ENCODE peak calls at places on chromosomes 12 and 14, in nine cellular contexts. M is OCI-LY7; Z is HCT116; D is fibroblast of lung; N is RWPE2; F is CD8-positive, alpha-beta T cell; C is GM12865; A is cardiac fibroblast; Y is HL-60. L is an unnamed sample.
A peak's percentile ranks its signal among the peaks of the same experiment; 100 is the strongest.

GRCh38 chr12:130603566-130603965 is 112.5 kb downstream of the RIMBP2 start:
- DNase-seq in M (no peak), Z (no peak), D (no peak), N (no peak), F (no peak), C (no peak), A (no peak), Y (no peak), L (no peak)

GRCh38 chr12:122669397-122670070 is 33.6 kb downstream of the HCAR2 start:
- DNase-seq in M (no peak), Z (no peak), D (peak; percentile 84), N (no peak), F (no peak), C (no peak), A (peak; percentile 66), Y (no peak), L (no peak)

GRCh38 chr12:85695316-85695715 is 140.9 kb downstream of the RASSF9 start:
- DNase-seq in M (no peak), Z (no peak), D (no peak), N (no peak), F (no peak), C (no peak), A (no peak), Y (no peak), L (no peak)

GRCh38 chr14:91021991-91022621 is 38.3 kb downstream of the RPS6KA5 start:
- DNase-seq in M (no peak), Z (no peak), D (no peak), N (no peak), F (no peak), C (no peak), A (no peak), Y (no peak), L (no peak)

GRCh38 chr12:44507471-44507870 is 368.6 kb downstream of the NELL2 start:
- DNase-seq in M (no peak), Z (no peak), D (no peak), N (no peak), F (no peak), C (no peak), A (no peak), Y (no peak), L (no peak)

GRCh38 chr12:13101854-13102375 is 1.6 kb downstream of the GSG1 start:
- DNase-seq in M (peak; percentile 13), Z (no peak), D (peak; percentile 36), N (no peak), F (peak; percentile 55), C (no peak), A (no peak), Y (no peak), L (no peak)

GRCh38 chr12:100435948-100436347 is 37.7 kb upstream of the NR1H4 start:
- DNase-seq in M (no peak), Z (no peak), D (no peak), N (no peak), F (no peak), C (no peak), A (no peak), Y (no peak), L (no peak)

GRCh38 chr12:109385339-109386078 is 37.8 kb downstream of the MYO1H start:
- DNase-seq in M (peak; percentile 61), Z (peak; percentile 51), D (peak; percentile 40), N (no peak), F (no peak), C (peak; percentile 41), A (peak; percentile 65), Y (no peak), L (no peak)

GRCh38 chr14:54457609-54457996 is 16.4 kb upstream of the CNIH1 start:
- DNase-seq in M (no peak), Z (no peak), D (no peak), N (no peak), F (no peak), C (no peak), A (no peak), Y (no peak), L (no peak)

GRCh38 chr12:83603106-83603505 is 916.4 kb downstream of the TMTC2 start:
- DNase-seq in M (no peak), Z (no peak), D (no peak), N (no peak), F (no peak), C (no peak), A (no peak), Y (no peak), L (no peak)

GRCh38 chr12:31574803-31575573 is 15.9 kb downstream of the DENND5B start:
- DNase-seq in M (no peak), Z (no peak), D (peak; percentile 65), N (no peak), F (no peak), C (no peak), A (peak; percentile 64), Y (peak; percentile 20), L (no peak)

GRCh38 chr12:10214131-10214876 is 1.6 kb downstream of the GABARAPL1 start:
- DNase-seq in M (no peak), Z (no peak), D (peak; percentile 86), N (no peak), F (no peak), C (no peak), A (peak; percentile 67), Y (no peak), L (no peak)

GRCh38 chr12:88266851-88267360 is 124.8 kb downstream of the TMTC3 start:
- DNase-seq in M (no peak), Z (no peak), D (no peak), N (no peak), F (no peak), C (no peak), A (peak; percentile 33), Y (no peak), L (no peak)

DNA sequence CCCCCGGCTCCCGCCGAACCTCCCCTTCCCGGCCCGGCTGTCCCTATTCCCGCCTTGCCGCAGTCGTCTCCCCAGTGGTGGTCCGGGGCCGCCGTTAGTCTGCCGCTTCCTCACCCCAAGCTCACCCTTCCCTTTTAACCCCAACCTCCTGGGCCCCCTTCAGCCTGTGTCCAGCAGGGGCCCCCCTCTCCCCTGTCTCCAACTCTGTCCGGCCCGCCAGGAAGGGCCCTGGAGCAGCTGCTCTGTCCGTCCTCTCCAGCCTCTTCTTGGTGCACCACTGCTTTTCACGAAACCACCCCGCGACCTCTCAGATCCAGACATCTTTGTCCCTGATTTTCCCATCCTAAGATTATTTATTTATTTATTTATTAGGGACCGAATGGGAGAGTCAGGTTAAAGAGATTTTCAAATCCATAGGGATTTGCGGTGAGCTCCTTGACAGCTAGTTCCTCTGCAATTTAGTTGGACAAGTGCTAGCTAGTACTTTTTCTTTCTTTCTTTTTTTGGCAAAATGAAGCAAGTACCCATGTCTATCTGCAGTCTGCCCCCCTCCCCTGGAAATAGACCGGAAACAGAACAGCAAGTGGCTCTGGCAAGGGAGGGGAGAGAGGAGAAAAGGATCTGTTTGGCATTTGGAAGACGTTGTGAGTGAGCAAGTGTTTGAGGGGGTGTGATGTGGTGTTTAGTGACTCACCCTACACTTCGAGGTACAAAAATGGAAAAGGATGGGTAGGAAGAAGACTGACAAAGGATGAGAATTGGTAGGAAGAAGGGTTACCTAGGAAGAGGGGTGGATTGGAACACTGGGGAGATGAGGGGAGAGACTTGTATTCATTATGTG is 632 bp downstream of the UBR7 start:
- DNase-seq in M (peak; percentile 56), Z (no peak), D (peak; percentile 65), N (peak; percentile 78), F (no peak), C (peak; percentile 61), A (peak; percentile 70), Y (peak; percentile 42), L (no peak)
- TF ChIP-seq CTCF in M (peak; percentile 66), Z (peak; percentile 31), D (peak; percentile 34), N (peak; percentile 88), F (no peak), C (peak; percentile 33), A (peak; percentile 45), Y (no peak), L (peak; percentile 48)

GRCh38 chr14:49896956-49897355 is 4.1 kb downstream of the ARF6 start:
- DNase-seq in M (no peak), Z (no peak), D (no peak), N (no peak), F (no peak), C (no peak), A (no peak), Y (no peak), L (no peak)

GRCh38 chr14:49898485-49898884 is 5.6 kb downstream of the ARF6 start:
- DNase-seq in M (no peak), Z (no peak), D (no peak), N (no peak), F (no peak), C (no peak), A (no peak), Y (no peak), L (no peak)

GRCh38 chr14:49897965-49898364 is 5.1 kb downstream of the ARF6 start:
- DNase-seq in M (no peak), Z (no peak), D (no peak), N (no peak), F (no peak), C (no peak), A (no peak), Y (no peak), L (no peak)

GRCh38 chr14:49895480-49895879 is 2.6 kb downstream of the ARF6 start:
- DNase-seq in M (peak; percentile 34), Z (no peak), D (no peak), N (no peak), F (no peak), C (no peak), A (no peak), Y (no peak), L (no peak)

GRCh38 chr14:49897414-49897813 is 4.5 kb downstream of the ARF6 start:
- DNase-seq in M (no peak), Z (no peak), D (no peak), N (no peak), F (no peak), C (no peak), A (no peak), Y (no peak), L (no peak)
- H3K4me3 ChIP-seq in M (peak overlapping the region; percentile 98), Z (no peak overlapping the region), D (peak overlapping the region; percentile 94), N (peak overlapping the region; percentile 81), F (no peak overlapping the region), C (peak overlapping the region; percentile 67), A (peak overlapping the region; percentile 92), Y (no peak overlapping the region), L (peak overlapping the region; percentile 48)

DNA sequence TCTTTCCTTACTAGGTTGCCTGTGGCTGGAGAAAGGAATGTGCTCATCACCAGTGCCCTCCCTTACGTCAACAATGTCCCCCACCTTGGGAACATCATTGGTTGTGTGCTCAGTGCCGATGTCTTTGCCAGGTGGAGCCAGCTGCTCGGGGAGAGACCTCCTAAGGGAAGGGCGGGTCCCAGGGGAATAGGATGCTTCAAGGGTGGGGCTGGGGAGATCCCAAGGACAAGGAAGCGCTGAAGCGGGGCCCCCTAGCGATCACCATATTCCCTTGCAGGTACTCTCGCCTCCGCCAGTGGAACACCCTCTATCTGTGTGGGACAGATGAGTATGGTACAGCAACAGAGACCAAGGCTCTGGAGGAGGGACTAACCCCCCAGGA is 10.3 kb downstream of the MARS1 start:
- DNase-seq in M (no peak), Z (no peak), D (no peak), N (no peak), F (no peak), C (no peak), A (no peak), Y (no peak), L (no peak)
- TF ChIP-seq CTCF in M (no peak), Z (no peak), D (no peak), N (no peak), F (no peak), C (no peak), A (peak; percentile 7), Y (no peak), L (no peak)

DNA sequence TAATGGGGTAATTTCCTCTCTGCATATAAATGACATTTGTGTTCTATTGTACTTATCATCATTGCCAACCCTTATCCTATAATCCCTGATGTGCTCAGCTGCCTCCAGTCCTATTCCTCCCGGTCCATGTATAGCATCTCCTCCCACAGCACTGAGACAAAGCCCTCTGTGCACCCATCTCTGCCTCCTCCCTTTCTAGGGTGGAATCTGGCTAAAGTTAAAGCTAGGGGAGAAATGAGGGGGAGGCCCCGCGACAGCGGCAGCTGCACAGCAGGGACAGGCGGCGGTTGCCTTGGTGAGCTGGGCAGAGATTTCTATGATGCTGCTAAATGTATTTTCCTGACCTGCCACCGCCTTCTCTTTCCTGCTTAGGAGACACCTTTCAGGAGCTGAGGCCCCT is 12.8 kb upstream of the ZDHHC22 start:
- DNase-seq in M (no peak), Z (no peak), D (no peak), N (no peak), F (no peak), C (no peak), A (no peak), Y (no peak), L (no peak)
- H3K4me3 ChIP-seq in M (no peak overlapping the region), Z (no peak overlapping the region), D (no peak overlapping the region), N (no peak overlapping the region), F (no peak overlapping the region), C (no peak overlapping the region), A (no peak overlapping the region), Y (no peak overlapping the region), L (no peak overlapping the region)

L was measured in GM12864.